ENCODE peak calls at places on chromosome 19, in four cellular contexts. One of them, this sample, is unnamed.
A peak's percentile ranks its signal among the peaks of the same experiment; 100 is the strongest.

GRCh38 chr19:58556633-58557252 is 1.7 kb downstream of the UBE2M start:
- DNase-seq in kidney: peak; percentile 37
- DNase-seq in adrenal gland: peak; percentile 31
- DNase-seq in ascending aorta: no peak
- DNase-seq in this sample: no peak

GRCh38 chr19:54354761-54355160 is 10.0 kb downstream of the LAIR1 start:
- DNase-seq in kidney: no peak
- DNase-seq in adrenal gland: no peak
- DNase-seq in ascending aorta: no peak
- DNase-seq in this sample: no peak

GRCh38 chr19:15419413-15420025 is 731 bp upstream of the AKAP8L start:
- DNase-seq in kidney: no peak
- DNase-seq in adrenal gland: peak; percentile 55
- DNase-seq in ascending aorta: no peak
- DNase-seq in this sample: no peak

GRCh38 chr19:11321206-11322126 is 18.0 kb downstream of the RAB3D start:
- DNase-seq in kidney: no peak
- DNase-seq in adrenal gland: no peak
- DNase-seq in ascending aorta: no peak
- DNase-seq in this sample: no peak

GRCh38 chr19:11423804-11424318 is 4.7 kb upstream of the RGL3 start:
- DNase-seq in kidney: no peak
- DNase-seq in adrenal gland: peak; percentile 66
- DNase-seq in ascending aorta: no peak
- DNase-seq in this sample: no peak

GRCh38 chr19:54310543-54310942 is 2.4 kb downstream of the LILRA5 start:
- DNase-seq in kidney: no peak
- DNase-seq in adrenal gland: no peak
- DNase-seq in ascending aorta: no peak
- DNase-seq in this sample: no peak

GRCh38 chr19:50333235-50333736 is 4.1 kb upstream of the KCNC3 start:
- DNase-seq in kidney: peak; percentile 97
- DNase-seq in adrenal gland: peak; percentile 88
- DNase-seq in ascending aorta: peak; percentile 92
- DNase-seq in this sample: peak; percentile 98

GRCh38 chr19:16527971-16528521 is 14.2 kb downstream of the CHERP start:
- DNase-seq in kidney: no peak
- DNase-seq in adrenal gland: no peak
- DNase-seq in ascending aorta: no peak
- DNase-seq in this sample: no peak

DNA sequence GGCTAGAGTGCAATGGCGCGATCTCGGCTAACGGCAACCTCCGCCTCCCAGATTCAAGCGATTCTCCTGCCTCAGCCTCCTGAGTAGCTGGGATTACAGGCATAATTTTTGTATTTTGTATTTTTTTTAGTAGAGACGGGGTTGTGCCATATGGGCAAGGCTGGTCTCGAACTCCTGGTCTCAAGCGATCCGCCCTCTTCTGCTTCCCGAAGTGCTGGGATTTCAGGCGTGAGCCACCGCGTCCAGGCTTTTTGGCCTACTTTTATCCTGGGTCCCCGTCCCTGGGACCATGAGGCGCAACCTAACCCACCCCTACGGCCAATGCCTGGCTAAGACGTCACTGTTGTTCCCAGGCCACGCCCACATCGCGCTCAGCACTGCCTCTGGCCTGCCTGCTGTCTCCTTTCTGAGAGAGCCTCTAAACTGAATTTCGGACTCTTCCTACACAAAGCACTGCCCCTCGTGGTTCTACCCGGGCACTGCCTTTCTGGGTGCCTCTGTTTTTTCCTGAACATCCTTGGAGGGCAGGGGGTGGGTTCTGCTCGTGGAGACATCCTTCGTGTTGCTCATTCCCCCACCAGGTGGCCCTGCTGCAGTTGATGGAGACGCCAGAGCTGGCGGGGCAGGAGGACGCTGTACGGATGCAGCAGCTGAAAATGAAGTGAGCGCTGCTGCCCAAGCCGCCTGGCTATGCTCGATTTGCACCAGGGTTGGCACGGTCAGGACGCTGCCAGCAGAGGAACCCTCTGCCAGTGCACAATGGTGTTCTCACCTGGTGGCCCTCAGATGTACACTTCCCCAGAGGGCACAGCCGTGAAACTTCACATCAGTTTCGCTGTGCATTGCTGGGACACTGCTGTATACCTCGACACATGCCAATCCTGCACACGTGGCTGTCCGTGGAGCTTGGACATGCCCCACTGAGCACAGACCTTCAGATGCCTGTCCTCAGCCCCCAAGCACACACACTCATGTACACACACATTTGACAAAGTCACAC is 2.0 kb downstream of the REX1BD start:
- DNase-seq in kidney: peak; percentile 82
- DNase-seq in adrenal gland: peak; percentile 52
- DNase-seq in ascending aorta: no peak
- DNase-seq in this sample: peak; percentile 62
- H3K4me1 ChIP-seq in kidney: no peaks in the 10 kb centered on the region
- H3K4me1 ChIP-seq in adrenal gland: peaks cover 10% of the 10 kb centered on the region
- H3K4me1 ChIP-seq in ascending aorta: peaks cover 12% of the 10 kb centered on the region
- H3K4me1 ChIP-seq in this sample: peaks cover 28% of the 10 kb centered on the region

DNA sequence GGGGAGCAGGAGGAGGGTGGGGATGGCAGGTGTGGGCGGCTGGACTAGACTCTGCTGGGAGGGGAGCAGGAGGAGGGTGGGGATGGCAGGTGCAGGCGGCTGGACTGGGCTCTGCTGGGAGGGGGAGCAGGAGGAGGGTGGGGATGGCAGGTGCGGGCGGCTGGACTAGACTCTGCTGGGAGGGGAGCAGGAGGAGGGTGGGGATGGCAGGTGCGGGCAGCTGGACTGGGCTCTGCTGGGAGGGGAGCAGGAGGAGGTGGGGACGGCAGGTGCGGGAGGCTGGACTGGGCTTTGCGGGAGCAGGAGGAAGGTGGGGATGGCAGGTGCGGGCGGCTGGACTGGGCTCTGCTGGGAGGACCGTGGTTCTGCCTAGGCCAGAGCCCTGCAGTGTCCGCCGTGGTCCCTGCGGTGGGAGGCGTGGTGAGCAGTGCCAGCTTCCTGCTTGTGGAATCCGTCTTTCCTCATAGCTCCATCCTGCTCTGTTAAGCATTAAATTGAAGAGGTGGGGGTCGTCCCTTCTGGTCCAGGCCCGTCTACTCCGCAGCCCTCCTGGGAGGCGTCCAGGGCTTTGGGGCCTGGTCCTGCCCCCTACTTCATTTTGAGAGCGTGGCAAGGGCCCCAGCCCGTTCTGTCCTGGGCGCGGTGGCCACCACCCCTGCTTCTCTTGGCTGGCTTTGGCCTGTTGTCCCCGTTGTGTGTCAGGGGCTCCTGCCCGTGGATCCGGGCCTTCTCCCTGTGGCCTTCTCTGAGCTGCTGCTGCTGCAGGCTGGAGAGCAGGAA is 4.7 kb downstream of the SPPL2B start:
- DNase-seq in kidney: peak; percentile 81
- DNase-seq in adrenal gland: no peak
- DNase-seq in ascending aorta: no peak
- DNase-seq in this sample: no peak
- H3K27ac ChIP-seq in kidney: no peak overlapping the region
- H3K27ac ChIP-seq in adrenal gland: no peak overlapping the region
- H3K27ac ChIP-seq in ascending aorta: no peak overlapping the region
- H3K27ac ChIP-seq in this sample: no peak overlapping the region

GRCh38 chr19:6731822-6732221 is 5.6 kb downstream of the GPR108 start:
- DNase-seq in kidney: no peak
- DNase-seq in adrenal gland: no peak
- DNase-seq in ascending aorta: no peak
- DNase-seq in this sample: no peak

GRCh38 chr19:6732803-6733337 is 4.5 kb downstream of the GPR108 start:
- DNase-seq in kidney: no peak
- DNase-seq in adrenal gland: no peak
- DNase-seq in ascending aorta: no peak
- DNase-seq in this sample: no peak

GRCh38 chr19:6734096-6734696 is 3.2 kb downstream of the GPR108 start:
- DNase-seq in kidney: peak; percentile 48
- DNase-seq in adrenal gland: no peak
- DNase-seq in ascending aorta: no peak
- DNase-seq in this sample: no peak

GRCh38 chr19:6735181-6735891 is 2.0 kb downstream of the GPR108 start:
- DNase-seq in kidney: no peak
- DNase-seq in adrenal gland: no peak
- DNase-seq in ascending aorta: no peak
- DNase-seq in this sample: no peak

DNA sequence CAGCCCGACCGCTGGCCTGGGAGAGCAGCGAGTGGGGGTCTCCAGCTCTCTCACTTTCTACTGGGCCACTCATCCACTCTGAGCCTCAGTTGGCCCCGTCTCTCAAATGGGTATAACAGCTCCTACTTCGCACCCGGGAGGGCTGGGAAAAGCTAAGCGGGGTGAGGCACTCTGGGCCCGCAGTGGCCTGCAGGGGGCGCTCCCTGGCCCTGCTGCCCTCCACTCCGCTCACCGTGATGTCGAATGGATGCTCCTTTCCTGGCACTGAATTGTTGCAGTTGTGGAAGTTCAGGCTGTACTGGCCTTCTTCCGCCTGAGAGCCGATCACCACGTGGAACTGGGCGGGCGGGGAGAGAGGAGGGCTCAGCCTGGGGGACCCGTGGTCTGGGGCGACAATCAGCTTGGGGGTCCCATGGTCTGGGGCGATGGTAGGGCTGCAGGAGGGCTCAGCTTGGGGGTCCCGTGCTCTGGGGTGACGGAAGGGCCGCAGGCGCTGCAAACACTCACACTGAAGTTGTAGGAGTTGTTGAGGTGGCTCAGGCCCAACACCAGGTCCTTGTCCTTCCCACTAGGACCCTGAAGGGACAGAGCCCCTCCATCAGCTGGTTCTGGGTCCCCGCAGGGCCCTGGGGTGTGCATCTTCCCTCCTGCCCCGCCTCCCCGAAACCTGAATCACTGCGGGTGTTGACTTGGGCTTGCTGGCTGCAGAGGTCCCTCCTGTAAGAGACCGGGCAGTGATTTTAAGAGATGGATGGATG is 3.9 kb downstream of the GPR108 start:
- DNase-seq in kidney: no peak
- DNase-seq in adrenal gland: no peak
- DNase-seq in ascending aorta: no peak
- DNase-seq in this sample: no peak
- TF ChIP-seq CTCF in kidney: peak; percentile 5
- TF ChIP-seq CTCF in adrenal gland: peak; percentile 31
- TF ChIP-seq CTCF in ascending aorta: peak; percentile 26
- TF ChIP-seq CTCF in this sample: peak; percentile 33

DNA sequence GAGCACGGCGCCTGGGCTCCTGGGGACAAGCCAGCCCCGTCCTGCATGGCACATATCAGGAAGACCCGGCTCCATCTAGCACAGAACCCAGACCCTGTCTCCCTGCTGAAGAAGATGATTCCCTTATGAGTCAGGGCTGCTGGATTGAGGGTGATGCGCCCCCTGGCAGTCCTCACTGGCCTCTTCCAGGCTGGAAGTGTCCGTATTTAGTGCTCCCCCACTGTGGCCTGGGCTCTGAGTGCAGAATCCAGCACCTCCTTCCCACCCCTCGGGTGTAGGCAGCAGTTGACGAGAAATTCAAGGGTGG is 14.9 kb downstream of the COMP start:
- DNase-seq in kidney: no peak
- DNase-seq in adrenal gland: no peak
- DNase-seq in ascending aorta: no peak
- DNase-seq in this sample: no peak
- H3K4me1 ChIP-seq in kidney: no peaks in the 10 kb centered on the region
- H3K4me1 ChIP-seq in adrenal gland: no peaks in the 10 kb centered on the region
- H3K4me1 ChIP-seq in ascending aorta: no peaks in the 10 kb centered on the region
- H3K4me1 ChIP-seq in this sample: no peaks in the 10 kb centered on the region

GRCh38 chr19:4454952-4455738 is 2.4 kb downstream of the UBXN6 start:
- DNase-seq in kidney: no peak
- DNase-seq in adrenal gland: peak; percentile 89
- DNase-seq in ascending aorta: peak; percentile 62
- DNase-seq in this sample: no peak

GRCh38 chr19:4455742-4456565 is 1.6 kb downstream of the UBXN6 start:
- DNase-seq in kidney: peak; percentile 90
- DNase-seq in adrenal gland: peak; percentile 95
- DNase-seq in ascending aorta: peak; percentile 65
- DNase-seq in this sample: peak; percentile 79

GRCh38 chr19:4456566-4456842 is 1.1 kb downstream of the UBXN6 start:
- DNase-seq in kidney: no peak
- DNase-seq in adrenal gland: no peak
- DNase-seq in ascending aorta: peak; percentile 61
- DNase-seq in this sample: no peak

GRCh38 chr19:4453232-4454179 is 4.1 kb downstream of the UBXN6 start:
- DNase-seq in kidney: no peak
- DNase-seq in adrenal gland: peak; percentile 69
- DNase-seq in ascending aorta: no peak
- DNase-seq in this sample: no peak

DNA sequence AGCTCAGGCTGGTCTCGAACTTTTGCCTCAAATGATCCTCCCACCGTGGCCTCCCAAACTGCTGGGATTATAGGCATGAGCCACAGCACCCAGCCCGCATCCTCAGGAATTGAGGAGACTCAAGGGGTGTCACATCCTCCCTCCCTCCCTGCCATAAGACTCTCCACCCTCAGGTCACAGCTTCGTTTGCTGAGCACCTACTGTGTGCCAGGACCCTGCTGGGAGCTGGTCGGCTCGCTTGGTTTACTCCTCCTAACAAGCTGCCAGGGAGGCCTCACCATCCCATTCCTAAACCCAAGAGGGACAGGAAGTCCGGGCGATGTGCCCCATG is 3.0 kb downstream of the UBXN6 start:
- DNase-seq in kidney: no peak
- DNase-seq in adrenal gland: peak; percentile 31
- DNase-seq in ascending aorta: no peak
- DNase-seq in this sample: no peak
- H3K27ac ChIP-seq in kidney: no peak overlapping the region
- H3K27ac ChIP-seq in adrenal gland: peak overlapping the region; percentile 77
- H3K27ac ChIP-seq in ascending aorta: no peak overlapping the region
- H3K27ac ChIP-seq in this sample: no peak overlapping the region

This sample was measured in upper lobe of right lung.